ENCODE peak calls at places on chromosomes 7 and 10, in seven cellular contexts. C, Y, U, H, D, P and B are unnamed samples.

GRCh38 chr10:72318383-72319262 is 36.1 kb downstream of the DNAJB12 start:
- DNase-seq in C (peak; percentile 65), Y (no peak), U (no peak), H (no peak), D (no peak), P (no peak), B (no peak)

GRCh38 chr7:44769381-44770209 is 20.9 kb downstream of the ZMIZ2 start:
- DNase-seq in C (no peak), Y (peak; percentile 45), U (peak; percentile 77), H (no peak), D (no peak), P (no peak), B (peak; percentile 73)

GRCh38 chr7:124754576-124755264 is 10.9 kb downstream of the GPR37 start:
- DNase-seq in C (no peak), Y (no peak), U (no peak), H (no peak), D (no peak), P (no peak), B (no peak)

GRCh38 chr10:15045380-15045779 is 1.6 kb downstream of the OLAH start:
- DNase-seq in C (no peak), Y (no peak), U (no peak), H (no peak), D (no peak), P (no peak), B (no peak)

GRCh38 chr7:28389504-28390385 is 22.6 kb upstream of the CREB5 start:
- DNase-seq in C (no peak), Y (peak; percentile 20), U (peak; percentile 21), H (peak; percentile 76), D (peak; percentile 39), P (no peak), B (peak; percentile 22)

GRCh38 chr7:73749931-73750776 is 11.6 kb upstream of the ABHD11 start:
- DNase-seq in C (no peak), Y (no peak), U (no peak), H (no peak), D (no peak), P (no peak), B (no peak)

GRCh38 chr7:5422324-5423271 is 1.0 kb downstream of the TNRC18 start:
- DNase-seq in C (peak; percentile 74), Y (no peak), U (peak; percentile 51), H (peak; percentile 50), D (peak; percentile 27), P (no peak), B (no peak)

GRCh38 chr10:107091126-107091525 is 73.4 kb downstream of the SORCS1 start:
- DNase-seq in C (no peak), Y (no peak), U (no peak), H (no peak), D (no peak), P (no peak), B (no peak)

GRCh38 chr10:112409274-112409673 is 35.4 kb downstream of the ACSL5 start:
- DNase-seq in C (no peak), Y (no peak), U (no peak), H (no peak), D (no peak), P (no peak), B (no peak)

GRCh38 chr10:109892885-109893284 is 30.4 kb downstream of the XPNPEP1 start:
- DNase-seq in C (no peak), Y (no peak), U (no peak), H (no peak), D (no peak), P (no peak), B (no peak)

GRCh38 chr10:22712959-22713852 is 1.2 kb downstream of the PIP4K2A start:
- DNase-seq in C (peak; percentile 81), Y (peak; percentile 55), U (peak; percentile 50), H (peak; percentile 34), D (peak; percentile 32), P (no peak), B (peak; percentile 45)

GRCh38 chr7:27946351-27946750 is 206.4 kb downstream of the TAX1BP1 start:
- DNase-seq in C (no peak), Y (no peak), U (no peak), H (peak; percentile 42), D (no peak), P (no peak), B (no peak)

GRCh38 chr7:21850531-21851285 is 95.0 kb downstream of the CDCA7L start:
- DNase-seq in C (no peak), Y (no peak), U (no peak), H (no peak), D (no peak), P (no peak), B (no peak)

GRCh38 chr10:61285749-61286148 is 167.4 kb downstream of the TMEM26 start:
- DNase-seq in C (no peak), Y (no peak), U (no peak), H (no peak), D (no peak), P (no peak), B (no peak)

GRCh38 chr7:155496267-155497005 is 38.5 kb downstream of the EN2 start:
- DNase-seq in C (peak; percentile 61), Y (no peak), U (no peak), H (no peak), D (no peak), P (no peak), B (peak; percentile 24)

GRCh38 chr7:156549636-156550035 is 90.9 kb upstream of the RNF32 start:
- DNase-seq in C (no peak), Y (no peak), U (no peak), H (no peak), D (no peak), P (no peak), B (no peak)

GRCh38 chr10:8269976-8270375 is 215.5 kb downstream of the GATA3 start:
- DNase-seq in C (no peak), Y (no peak), U (no peak), H (no peak), D (no peak), P (no peak), B (no peak)

GRCh38 chr7:54747234-54747633 is 11.8 kb downstream of the SEC61G start:
- DNase-seq in C (no peak), Y (no peak), U (no peak), H (no peak), D (no peak), P (no peak), B (no peak)

GRCh38 chr10:75531571-75532031 is 100.2 kb downstream of the LRMDA start:
- DNase-seq in C (no peak), Y (no peak), U (no peak), H (no peak), D (no peak), P (no peak), B (no peak)

DNA sequence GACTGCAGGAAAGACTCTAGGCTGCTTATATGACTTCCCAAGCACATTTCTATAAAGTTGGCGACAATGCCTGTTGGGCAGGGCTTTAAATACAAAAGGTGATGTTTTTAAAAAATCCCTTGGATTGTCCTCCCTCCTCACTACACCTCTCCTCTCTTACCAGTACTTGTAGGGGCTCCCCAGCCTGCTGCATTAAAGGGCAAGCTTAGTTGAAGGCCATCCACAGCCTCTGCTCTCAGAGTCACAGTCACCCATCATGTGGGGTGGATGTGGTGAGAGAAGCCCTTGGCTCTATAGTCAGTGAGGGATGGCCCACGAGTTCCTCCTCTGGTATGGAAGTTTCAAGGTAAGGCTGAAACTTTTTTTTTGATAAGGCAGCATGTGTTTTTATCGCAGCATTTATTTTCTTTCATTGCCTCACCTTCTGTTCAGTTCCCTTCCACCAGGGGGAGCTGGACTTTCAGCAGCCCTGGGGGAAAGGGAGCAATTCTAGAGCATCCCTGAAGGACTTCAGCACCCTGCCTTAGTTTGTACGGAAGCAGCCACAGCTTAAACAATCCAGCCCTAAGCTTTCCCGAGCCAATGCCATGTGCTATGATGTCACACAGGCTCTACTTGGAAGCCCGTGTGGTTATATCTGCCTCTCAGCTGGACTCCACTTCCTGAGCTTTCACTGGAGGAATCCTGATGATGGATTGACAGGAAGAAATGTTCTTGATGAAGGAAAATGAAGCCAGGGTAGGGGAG is 131.9 kb downstream of the CALCR start:
- DNase-seq in C (no peak), Y (no peak), U (no peak), H (peak; percentile 48), D (peak; percentile 70), P (no peak), B (no peak)
- TF ChIP-seq CTCF in C (peak; percentile 28), Y (peak; percentile 88), U (peak; percentile 50), H (peak; percentile 72), D (peak; percentile 81), P (no peak), B (peak; percentile 66)

DNA sequence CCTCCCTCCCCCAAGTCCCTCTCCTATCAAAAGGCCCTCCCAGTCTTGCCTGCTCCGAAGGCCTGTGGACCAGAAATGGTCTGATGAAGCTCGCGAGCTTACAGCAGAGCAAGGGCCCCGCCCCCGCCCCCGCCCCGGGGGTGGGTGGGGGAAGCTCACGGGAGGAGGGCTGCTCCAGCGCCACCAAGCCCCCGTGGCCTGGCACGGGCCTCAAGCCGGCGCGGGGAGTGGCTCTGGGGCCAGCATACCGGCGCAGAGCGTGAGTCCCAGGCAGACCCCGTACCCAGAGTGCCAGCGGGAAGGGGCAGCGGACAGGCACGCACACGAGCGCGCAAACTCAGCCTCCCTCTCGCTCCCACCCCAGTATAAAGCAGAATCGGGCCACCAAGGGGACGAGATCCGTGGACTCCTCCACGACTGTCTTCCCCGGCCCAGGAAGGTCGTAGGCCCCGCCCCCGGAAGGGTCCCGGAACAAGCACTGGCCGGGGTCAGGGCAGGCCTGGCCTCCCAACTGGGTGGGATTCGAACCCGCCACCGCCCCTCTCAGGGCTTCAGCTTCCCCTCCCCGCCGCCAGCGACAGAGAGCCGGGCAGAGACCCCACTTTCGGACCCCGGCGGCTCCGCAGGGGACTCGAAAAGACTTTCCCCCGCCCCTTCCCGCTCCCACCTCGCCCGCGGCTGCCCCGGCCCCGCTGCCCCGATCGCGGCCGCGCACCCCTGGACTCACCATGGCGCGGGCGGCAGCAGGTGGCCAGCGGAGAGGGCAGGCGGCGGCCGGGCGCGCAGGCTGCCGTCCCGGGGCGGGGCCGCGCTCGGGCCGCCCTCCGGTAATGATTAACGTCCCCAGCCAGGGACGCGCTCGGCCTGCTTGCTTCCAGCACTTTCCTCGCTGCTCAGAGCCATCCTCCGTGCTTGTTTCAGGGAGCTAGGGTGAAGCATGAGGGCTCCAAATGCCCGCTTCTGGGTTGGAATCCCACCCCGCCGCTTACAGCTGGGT is at the start of gene PCBD1:
- DNase-seq in C (peak; percentile 93), Y (peak; percentile 84), U (peak; percentile 87), H (peak; percentile 88), D (peak; percentile 94), P (peak; percentile 48), B (peak; percentile 87)
- TF ChIP-seq CTCF in C (no peak), Y (no peak), U (no peak), H (no peak), D (no peak), P (peak; percentile 9), B (no peak)

DNA sequence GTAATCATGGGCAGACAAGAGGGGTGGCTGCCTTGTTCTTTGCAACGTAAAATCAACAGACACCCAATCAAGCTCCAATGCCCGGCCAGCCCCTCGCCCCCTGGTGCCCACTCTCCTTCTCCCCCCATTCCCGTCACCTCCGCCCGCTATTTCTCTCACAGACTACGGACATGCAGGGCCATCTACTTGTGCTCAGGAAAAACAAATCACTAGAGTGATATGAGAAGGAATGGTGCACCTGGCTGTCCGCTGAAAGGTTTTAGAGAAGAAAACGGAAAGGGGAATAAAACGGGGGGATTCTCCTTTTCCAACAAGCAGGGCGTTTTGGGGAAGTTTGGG is 392 bp downstream of the GRM8 start:
- DNase-seq in C (no peak), Y (no peak), U (no peak), H (no peak), D (no peak), P (no peak), B (no peak)
- TF ChIP-seq CTCF in C (no peak), Y (no peak), U (no peak), H (no peak), D (no peak), P (no peak), B (no peak)

DNA sequence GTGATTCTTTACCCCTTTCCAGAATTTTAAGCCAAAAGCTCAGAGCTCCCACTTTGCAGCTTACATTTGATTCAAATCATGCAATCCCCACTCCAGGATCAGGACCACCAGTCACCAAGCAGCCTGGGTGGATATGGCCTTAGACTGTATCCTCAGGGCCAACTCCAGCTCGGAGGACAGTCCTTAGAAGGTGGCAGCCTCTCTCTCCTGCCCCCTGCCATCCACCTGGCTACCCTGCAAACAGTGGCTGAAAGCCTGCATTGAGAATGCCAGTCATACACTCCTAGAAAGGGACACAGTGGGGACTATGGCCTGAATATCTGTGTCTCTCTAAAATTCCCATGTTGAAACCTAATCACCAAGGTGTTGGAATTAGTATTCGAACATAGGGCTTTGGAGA is 50.0 kb upstream of the KCNMA1 start:
- DNase-seq in C (no peak), Y (no peak), U (no peak), H (no peak), D (no peak), P (no peak), B (no peak)
- TF ChIP-seq CTCF in C (no peak), Y (no peak), U (no peak), H (no peak), D (no peak), P (no peak), B (no peak)